ENCODE peak calls at places on chromosomes 6 and 20, in nine cellular contexts. G is heart left ventricle; P is kidney tubule cell; K is activated gamma-delta T cell treated with Interleukin-2 at 50 U/mL for 16 hours; C is CD4-positive, alpha-beta T cell; A is hypothalamus; H is cardiac fibroblast; W is neural crest cell; T is effector CD8-positive, alpha-beta T cell. V is an unnamed sample.

GRCh38 chr6:16602035-16602434 is 159.2 kb downstream of the ATXN1 start:
- DNase-seq in G (no peak), P (no peak), K (no peak), C (no peak), A (no peak), H (no peak), W (no peak), T (no peak), V (no peak)

GRCh38 chr6:74597266-74597665 is 608.6 kb downstream of the COL12A1 start:
- DNase-seq in G (no peak), P (no peak), K (no peak), C (no peak), A (no peak), H (peak), W (no peak), T (no peak), V (no peak)

GRCh38 chr6:157186785-157187181 is 136.5 kb downstream of the TMEM242 start:
- DNase-seq in G (no peak), P (no peak), K (no peak), C (no peak), A (no peak), H (no peak), W (no peak), T (no peak), V (no peak)

GRCh38 chr20:25579081-25579770 is 6.1 kb downstream of the NINL start:
- DNase-seq in G (no peak), P (no peak), K (no peak), C (no peak), A (no peak), H (no peak), W (no peak), T (no peak), V (no peak)

GRCh38 chr6:17983712-17984111 is 3.7 kb downstream of the KIF13A start:
- DNase-seq in G (no peak), P (no peak), K (no peak), C (no peak), A (no peak), H (no peak), W (no peak), T (no peak), V (no peak)

GRCh38 chr20:4102381-4102780 is 87.0 kb upstream of the RNF24 start:
- DNase-seq in G (no peak), P (peak), K (no peak), C (no peak), A (no peak), H (no peak), W (no peak), T (no peak), V (no peak)

GRCh38 chr20:58342104-58342945 is 32.8 kb downstream of the RAB22A start:
- DNase-seq in G (no peak), P (peak), K (no peak), C (no peak), A (no peak), H (peak), W (no peak), T (no peak), V (peak)

GRCh38 chr6:47403801-47404200 is 73.8 kb upstream of the CD2AP start:
- DNase-seq in G (no peak), P (peak), K (no peak), C (no peak), A (no peak), H (no peak), W (no peak), T (no peak), V (no peak)

GRCh38 chr20:53884859-53885654 is 185.3 kb downstream of the BCAS1 start:
- DNase-seq in G (no peak), P (peak), K (peak), C (no peak), A (no peak), H (no peak), W (no peak), T (no peak), V (no peak)

GRCh38 chr20:6265204-6265904 is 142.5 kb upstream of the FERMT1 start:
- DNase-seq in G (peak), P (peak), K (no peak), C (no peak), A (no peak), H (peak), W (no peak), T (no peak), V (peak)

GRCh38 chr20:53769041-53769440 is 175.4 kb upstream of the ZNF217 start:
- DNase-seq in G (no peak), P (no peak), K (no peak), C (no peak), A (no peak), H (peak), W (no peak), T (no peak), V (no peak)

GRCh38 chr20:33896509-33896908 is 85.4 kb downstream of the CHMP4B start:
- DNase-seq in G (no peak), P (no peak), K (no peak), C (no peak), A (no peak), H (peak), W (no peak), T (no peak), V (peak)

GRCh38 chr20:52130406-52130805 is 61.2 kb downstream of the ZFP64 start:
- DNase-seq in G (no peak), P (no peak), K (no peak), C (no peak), A (no peak), H (peak), W (no peak), T (no peak), V (no peak)

GRCh38 chr20:38134427-38135281 is 30.4 kb downstream of the TGM2 start:
- DNase-seq in G (no peak), P (peak), K (no peak), C (no peak), A (no peak), H (peak), W (no peak), T (no peak), V (peak)

GRCh38 chr6:154555075-154555677 is 44.7 kb upstream of the CNKSR3 start:
- DNase-seq in G (no peak), P (peak), K (no peak), C (no peak), A (no peak), H (peak), W (no peak), T (no peak), V (peak)

GRCh38 chr6:168194732-168195565 is 115.9 kb upstream of the FRMD1 start:
- DNase-seq in G (no peak), P (peak), K (no peak), C (no peak), A (no peak), H (no peak), W (no peak), T (no peak), V (peak)

GRCh38 chr20:24651171-24651972 is 181.9 kb downstream of the SYNDIG1 start:
- DNase-seq in G (no peak), P (peak), K (no peak), C (no peak), A (no peak), H (peak), W (no peak), T (no peak), V (peak)

GRCh38 chr20:37081717-37082289 is 14.0 kb downstream of the RBL1 start:
- DNase-seq in G (no peak), P (no peak), K (peak), C (peak), A (no peak), H (peak), W (peak), T (peak), V (no peak)

GRCh38 chr6:117989086-117989485 is 82.0 kb downstream of the SLC35F1 start:
- DNase-seq in G (no peak), P (no peak), K (no peak), C (no peak), A (no peak), H (no peak), W (no peak), T (no peak), V (no peak)

GRCh38 chr20:57610261-57610952 is 9.8 kb downstream of the ZBP1 start:
- DNase-seq in G (no peak), P (no peak), K (no peak), C (no peak), A (no peak), H (no peak), W (no peak), T (no peak), V (no peak)

GRCh38 chr6:11333292-11333849 is 100.9 kb upstream of the NEDD9 start:
- DNase-seq in G (no peak), P (no peak), K (no peak), C (no peak), A (no peak), H (no peak), W (no peak), T (no peak), V (no peak)

GRCh38 chr6:43123691-43124314 is 47.3 kb upstream of the SRF start:
- DNase-seq in G (no peak), P (no peak), K (no peak), C (no peak), A (no peak), H (no peak), W (no peak), T (no peak), V (no peak)

GRCh38 chr6:152150196-152150595 is 342.7 kb downstream of the ESR1 start:
- DNase-seq in G (no peak), P (no peak), K (no peak), C (no peak), A (no peak), H (no peak), W (no peak), T (no peak), V (no peak)

GRCh38 chr20:49452011-49452482 is 30.4 kb downstream of the KCNB1 start:
- DNase-seq in G (peak), P (no peak), K (no peak), C (no peak), A (no peak), H (peak), W (no peak), T (no peak), V (no peak)

GRCh38 chr20:10023911-10024310 is 10.9 kb upstream of the ANKEF1 start:
- DNase-seq in G (no peak), P (no peak), K (no peak), C (no peak), A (no peak), H (no peak), W (no peak), T (no peak), V (no peak)

GRCh38 chr6:107102414-107102805 is 12.9 kb downstream of the BEND3 start:
- DNase-seq in G (no peak), P (no peak), K (no peak), C (no peak), A (no peak), H (no peak), W (no peak), T (no peak), V (no peak)

GRCh38 chr6:143405381-143406154 is 44.9 kb downstream of the ADAT2 start:
- DNase-seq in G (no peak), P (peak), K (no peak), C (no peak), A (no peak), H (peak), W (no peak), T (no peak), V (peak)

GRCh38 chr6:129920103-129920798 is 59.1 kb upstream of the TMEM244 start:
- DNase-seq in G (no peak), P (peak), K (no peak), C (no peak), A (no peak), H (peak), W (no peak), T (no peak), V (no peak)

V was measured in renal cortical epithelial cell.